ENCODE peak calls at places on chromosomes 12 and 14, in eight cellular contexts. R, D, A, O, B, G, L and X are unnamed samples.

GRCh38 chr12:79444089-79444488 is 246.7 kb downstream of the PAWR start:
- DNase-seq in R (no peak), D (no peak), A (peak; percentile 68), G (no peak), L (no peak), B (no peak), O (no peak), X (no peak)

GRCh38 chr12:112841891-112842290 is 50.3 kb downstream of the RPH3A start:
- DNase-seq in B (no peak), G (no peak), A (no peak), D (no peak), L (no peak), O (no peak), R (no peak), X (no peak)

GRCh38 chr12:50066402-50066801 is 9.0 kb downstream of the ASIC1 start:
- DNase-seq in D (no peak), R (no peak), B (no peak), L (no peak), O (no peak), A (peak; percentile 90), G (no peak), X (no peak)

GRCh38 chr14:52844262-52845060 is 53.1 kb upstream of the GNPNAT1 start:
- DNase-seq in B (no peak), O (no peak), G (no peak), L (no peak), D (no peak), R (no peak), A (no peak), X (peak; percentile 25)

GRCh38 chr12:12720637-12721250 is 3.6 kb downstream of the CDKN1B start:
- DNase-seq in D (no peak), L (no peak), R (no peak), A (no peak), G (no peak), O (no peak), B (no peak), X (no peak)

GRCh38 chr12:4114986-4115385 is 158.6 kb upstream of the CCND2 start:
- DNase-seq in D (no peak), A (no peak), G (no peak), L (no peak), R (no peak), O (no peak), B (no peak), X (no peak)

GRCh38 chr12:132886529-132887477 is 602 bp downstream of the CHFR start:
- DNase-seq in A (peak; percentile 4), L (no peak), R (no peak), B (peak; percentile 9), D (peak; percentile 47), G (peak; percentile 27), O (no peak), X (peak; percentile 25)

GRCh38 chr14:105375635-105376057 is 22.7 kb upstream of the TEX22 start:
- DNase-seq in G (no peak), O (no peak), R (no peak), D (no peak), A (peak; percentile 9), L (no peak), B (no peak), X (no peak)

GRCh38 chr12:52041032-52041431 is 10.2 kb upstream of the NR4A1 start:
- DNase-seq in R (no peak), D (no peak), B (no peak), O (no peak), L (no peak), G (no peak), A (no peak), X (no peak)

GRCh38 chr12:71158361-71158882 is 623 bp upstream of the TSPAN8 start:
- DNase-seq in G (no peak), L (no peak), B (no peak), R (no peak), A (no peak), O (no peak), D (no peak), X (no peak)

GRCh38 chr12:55850893-55851292 is 8.2 kb upstream of the MMP19 start:
- DNase-seq in R (no peak), G (no peak), D (no peak), L (no peak), A (peak; percentile 42), B (no peak), O (no peak), X (no peak)

GRCh38 chr14:30521899-30522736 is 36.8 kb upstream of the G2E3 start:
- DNase-seq in D (no peak), G (no peak), L (no peak), R (no peak), O (no peak), B (no peak), A (peak; percentile 51), X (no peak)

GRCh38 chr14:50062438-50063039 is 53.8 kb downstream of the VCPKMT start:
- DNase-seq in B (peak; percentile 43), R (no peak), D (peak; percentile 82), O (no peak), L (peak; percentile 78), A (peak; percentile 83), G (peak; percentile 38), X (peak; percentile 38)

GRCh38 chr12:2299207-2299606 is 246.4 kb downstream of the CACNA1C start:
- DNase-seq in A (no peak), R (no peak), G (no peak), L (no peak), O (no peak), D (no peak), B (peak; percentile 49), X (peak; percentile 54)

GRCh38 chr14:103711516-103712431 is 3.5 kb downstream of the XRCC3 start:
- DNase-seq in A (no peak), D (no peak), G (peak; percentile 85), O (no peak), L (peak; percentile 92), B (peak; percentile 46), R (peak; percentile 75), X (peak; percentile 58)

GRCh38 chr14:103710771-103711392 is 4.4 kb downstream of the XRCC3 start:
- DNase-seq in O (no peak), L (no peak), R (no peak), B (no peak), A (no peak), D (no peak), G (no peak), X (no peak)

GRCh38 chr14:103707329-103708263 is 7.7 kb downstream of the XRCC3 start:
- DNase-seq in A (no peak), R (no peak), O (no peak), D (no peak), L (no peak), G (no peak), B (no peak), X (no peak)

GRCh38 chr14:103708750-103709187 is 6.5 kb downstream of the XRCC3 start:
- DNase-seq in D (no peak), B (peak; percentile 40), L (no peak), O (no peak), G (peak; percentile 76), A (no peak), R (no peak), X (no peak)

DNA sequence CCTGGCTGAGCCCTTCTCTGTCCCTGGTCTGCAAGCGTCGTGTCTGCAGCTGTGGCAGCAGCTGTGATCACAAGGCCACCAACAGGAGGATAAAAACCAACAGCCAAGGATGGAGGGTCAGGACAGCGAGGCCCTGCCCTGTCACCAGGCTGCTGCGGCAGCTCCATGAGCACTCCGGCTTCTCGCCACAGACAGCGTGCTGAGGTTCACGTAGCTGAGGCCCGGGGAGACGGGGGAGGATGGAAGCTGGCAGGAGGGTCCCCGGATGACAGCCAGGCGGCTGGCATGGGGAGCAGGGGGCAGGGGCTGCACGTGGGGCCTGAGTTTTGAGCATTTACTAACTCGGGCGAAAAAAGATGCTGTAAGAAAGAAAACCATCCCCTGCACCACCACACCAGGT is 5.4 kb downstream of the XRCC3 start:
- DNase-seq in D (no peak), A (no peak), O (no peak), G (no peak), B (no peak), R (no peak), L (no peak), X (no peak)
- TF ChIP-seq POLR2A in D (no peak), A (no peak), O (no peak), G (no peak), B (no peak), R (no peak), L (no peak), X (no peak)

DNA sequence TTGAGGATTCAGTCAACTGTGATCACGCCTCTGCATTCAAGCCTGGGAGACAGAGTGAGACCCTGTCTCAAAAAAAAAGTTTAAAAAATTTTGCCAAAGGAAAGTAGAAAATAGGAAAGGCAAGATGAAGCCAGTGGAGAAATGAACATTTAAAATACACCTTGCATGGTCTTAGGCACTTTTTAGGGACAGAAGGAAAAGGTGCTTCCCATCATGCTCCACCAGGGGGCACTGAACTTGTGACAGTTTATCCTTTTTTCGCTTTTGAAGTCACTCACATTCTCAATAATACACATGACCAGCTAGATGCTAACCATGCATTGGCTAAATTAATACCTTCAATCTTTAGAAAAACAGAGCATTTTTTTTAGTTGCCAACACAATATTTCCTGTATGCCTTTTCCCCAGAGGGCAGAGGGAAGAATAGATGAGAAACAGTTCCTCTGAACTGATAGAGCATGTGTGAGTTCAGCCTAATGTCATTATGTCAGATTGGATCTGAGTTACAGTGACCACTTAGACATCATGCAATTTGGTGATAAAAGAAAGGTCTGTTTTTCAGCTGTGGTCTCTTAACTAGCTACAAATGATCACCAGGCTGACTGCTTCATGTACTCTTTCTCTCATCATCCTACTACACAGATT is 221.8 kb upstream of the SSTR1 start:
- DNase-seq in B (peak; percentile 63), A (peak; percentile 65), O (no peak), G (peak; percentile 44), L (no peak), D (peak; percentile 54), R (no peak), X (no peak)
- TF ChIP-seq CTCF in B (peak; percentile 56), A (peak; percentile 77), O (no peak), G (peak; percentile 46), L (peak; percentile 81), D (peak; percentile 32), R (peak; percentile 28), X (no peak)

DNA sequence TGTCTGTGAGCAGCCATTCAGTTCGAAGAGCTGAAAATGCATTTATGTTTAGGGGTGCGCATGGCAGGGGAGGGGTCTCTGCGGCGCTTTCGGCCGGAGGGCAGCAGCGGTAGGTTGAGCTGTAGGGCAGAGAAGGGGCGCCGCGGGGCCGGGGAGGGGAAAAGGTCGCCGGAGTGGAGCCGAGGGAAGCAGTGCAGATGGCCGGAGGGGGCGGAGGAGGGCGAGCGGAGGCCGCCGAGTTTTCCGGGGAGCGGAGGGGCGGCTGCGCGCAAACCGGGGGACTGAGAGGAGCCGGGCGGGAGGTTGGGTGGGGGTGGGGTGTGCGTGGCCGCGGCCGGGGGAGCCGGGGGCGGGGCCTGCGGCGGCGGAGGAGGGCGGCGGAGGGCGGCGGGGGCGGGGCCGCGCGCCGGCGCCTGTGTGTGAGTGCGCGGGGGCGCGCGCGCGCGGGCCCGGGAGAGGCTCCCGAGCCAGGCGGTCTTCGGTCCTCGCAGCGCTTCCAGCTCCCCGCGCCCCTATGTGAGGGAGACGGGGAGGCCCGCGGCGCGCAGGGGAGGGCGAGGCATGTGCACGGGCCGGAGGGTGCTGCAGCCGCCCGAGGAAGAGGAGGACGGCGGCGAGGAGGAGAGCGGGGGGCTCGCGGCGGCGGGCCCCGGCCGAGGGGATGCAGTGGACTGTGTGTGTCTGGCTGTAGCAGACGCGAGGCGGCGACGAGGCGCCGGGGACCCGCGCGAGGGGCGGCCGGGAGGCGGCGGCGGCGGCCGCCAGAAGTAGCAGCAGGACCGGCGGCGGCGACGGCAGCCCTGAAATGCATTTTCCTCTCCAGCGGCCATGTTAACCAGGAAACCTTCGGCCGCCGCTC is at the start of gene DYRK2:
- DNase-seq in D (peak; percentile 73), R (peak; percentile 61), L (peak; percentile 94), G (peak; percentile 82), O (peak; percentile 83), B (peak; percentile 88), A (peak; percentile 74), X (peak; percentile 79)
- H3K4me3 ChIP-seq in D (peak within 1 kb of the TSS; percentile 72), R (peak within 1 kb of the TSS; percentile 98), L (peak within 1 kb of the TSS; percentile 85), G (peak within 1 kb of the TSS; percentile 97), O (peak within 1 kb of the TSS; percentile 84), B (peak within 1 kb of the TSS; percentile 83), A (peak within 1 kb of the TSS; percentile 100), X (peak within 1 kb of the TSS; percentile 98)

GRCh38 chr14:54566410-54567223 is at the start of gene SAMD4A:
- DNase-seq in D (peak; percentile 78), L (peak; percentile 94), B (peak; percentile 68), R (peak; percentile 68), O (peak; percentile 79), G (peak; percentile 67), A (peak; percentile 86), X (peak; percentile 78)
- TF ChIP-seq POLR2A in D (peak; percentile 67), L (no peak), B (peak; percentile 44), R (no peak), O (peak; percentile 64), G (no peak), A (peak; percentile 28), X (peak; percentile 65)